ENCODE peak calls at places on chromosomes 3 and 15, in ten cellular contexts. One of them, this sample, is unnamed.

GRCh38 chr3:105719791-105720190 is 149.0 kb downstream of the CBLB start:
- DNase-seq in A549: no peak
- DNase-seq in lower leg skin: no peak
- DNase-seq in tibial nerve: no peak
- DNase-seq in lower lobe of right lung: no peak
- DNase-seq in mesothelial cell of epicardium: no peak
- DNase-seq in neural crest cell: no peak
- DNase-seq in RWPE1: peak
- DNase-seq in cardiac muscle cell: no peak
- DNase-seq in fibroblast of pulmonary artery: no peak
- DNase-seq in this sample: no peak

GRCh38 chr15:81157195-81157938 is 23.3 kb downstream of the CFAP161 start:
- DNase-seq in A549: no peak
- DNase-seq in lower leg skin: peak
- DNase-seq in tibial nerve: no peak
- DNase-seq in lower lobe of right lung: no peak
- DNase-seq in mesothelial cell of epicardium: no peak
- DNase-seq in neural crest cell: no peak
- DNase-seq in RWPE1: no peak
- DNase-seq in cardiac muscle cell: no peak
- DNase-seq in fibroblast of pulmonary artery: peak
- DNase-seq in this sample: no peak

GRCh38 chr15:72184165-72184811 is 13.3 kb downstream of the GRAMD2A start:
- DNase-seq in A549: peak
- DNase-seq in lower leg skin: no peak
- DNase-seq in tibial nerve: no peak
- DNase-seq in lower lobe of right lung: peak
- DNase-seq in mesothelial cell of epicardium: no peak
- DNase-seq in neural crest cell: peak
- DNase-seq in RWPE1: peak
- DNase-seq in cardiac muscle cell: peak
- DNase-seq in fibroblast of pulmonary artery: no peak
- DNase-seq in this sample: no peak

GRCh38 chr15:89500397-89501270 is 4.3 kb upstream of the RHCG start:
- DNase-seq in A549: no peak
- DNase-seq in lower leg skin: no peak
- DNase-seq in tibial nerve: no peak
- DNase-seq in lower lobe of right lung: no peak
- DNase-seq in mesothelial cell of epicardium: peak
- DNase-seq in neural crest cell: no peak
- DNase-seq in RWPE1: no peak
- DNase-seq in cardiac muscle cell: no peak
- DNase-seq in fibroblast of pulmonary artery: no peak
- DNase-seq in this sample: peak

GRCh38 chr3:108202080-108202479 is 20.1 kb downstream of the IFT57 start:
- DNase-seq in A549: no peak
- DNase-seq in lower leg skin: no peak
- DNase-seq in tibial nerve: no peak
- DNase-seq in lower lobe of right lung: no peak
- DNase-seq in mesothelial cell of epicardium: no peak
- DNase-seq in neural crest cell: no peak
- DNase-seq in RWPE1: no peak
- DNase-seq in cardiac muscle cell: no peak
- DNase-seq in fibroblast of pulmonary artery: peak
- DNase-seq in this sample: no peak

GRCh38 chr3:194407423-194407822 is 8.4 kb upstream of the GP5 start:
- DNase-seq in A549: no peak
- DNase-seq in lower leg skin: no peak
- DNase-seq in tibial nerve: no peak
- DNase-seq in lower lobe of right lung: no peak
- DNase-seq in mesothelial cell of epicardium: no peak
- DNase-seq in neural crest cell: no peak
- DNase-seq in RWPE1: no peak
- DNase-seq in cardiac muscle cell: no peak
- DNase-seq in fibroblast of pulmonary artery: peak
- DNase-seq in this sample: no peak

GRCh38 chr3:13274125-13274873 is 145.8 kb downstream of the NUP210 start:
- DNase-seq in A549: no peak
- DNase-seq in lower leg skin: no peak
- DNase-seq in tibial nerve: no peak
- DNase-seq in lower lobe of right lung: peak
- DNase-seq in mesothelial cell of epicardium: no peak
- DNase-seq in neural crest cell: no peak
- DNase-seq in RWPE1: no peak
- DNase-seq in cardiac muscle cell: no peak
- DNase-seq in fibroblast of pulmonary artery: no peak
- DNase-seq in this sample: no peak

GRCh38 chr15:88651293-88651692 is 12.5 kb downstream of the ISG20 start:
- DNase-seq in A549: no peak
- DNase-seq in lower leg skin: no peak
- DNase-seq in tibial nerve: no peak
- DNase-seq in lower lobe of right lung: no peak
- DNase-seq in mesothelial cell of epicardium: peak
- DNase-seq in neural crest cell: no peak
- DNase-seq in RWPE1: no peak
- DNase-seq in cardiac muscle cell: no peak
- DNase-seq in fibroblast of pulmonary artery: no peak
- DNase-seq in this sample: no peak

GRCh38 chr3:157493627-157494550 is 9.3 kb downstream of the VEPH1 start:
- DNase-seq in A549: peak
- DNase-seq in lower leg skin: no peak
- DNase-seq in tibial nerve: no peak
- DNase-seq in lower lobe of right lung: no peak
- DNase-seq in mesothelial cell of epicardium: no peak
- DNase-seq in neural crest cell: no peak
- DNase-seq in RWPE1: peak
- DNase-seq in cardiac muscle cell: peak
- DNase-seq in fibroblast of pulmonary artery: peak
- DNase-seq in this sample: no peak

GRCh38 chr15:78768531-78769408 is 42.5 kb downstream of the ADAMTS7 start:
- DNase-seq in A549: no peak
- DNase-seq in lower leg skin: no peak
- DNase-seq in tibial nerve: no peak
- DNase-seq in lower lobe of right lung: no peak
- DNase-seq in mesothelial cell of epicardium: no peak
- DNase-seq in neural crest cell: no peak
- DNase-seq in RWPE1: no peak
- DNase-seq in cardiac muscle cell: no peak
- DNase-seq in fibroblast of pulmonary artery: no peak
- DNase-seq in this sample: no peak

DNA sequence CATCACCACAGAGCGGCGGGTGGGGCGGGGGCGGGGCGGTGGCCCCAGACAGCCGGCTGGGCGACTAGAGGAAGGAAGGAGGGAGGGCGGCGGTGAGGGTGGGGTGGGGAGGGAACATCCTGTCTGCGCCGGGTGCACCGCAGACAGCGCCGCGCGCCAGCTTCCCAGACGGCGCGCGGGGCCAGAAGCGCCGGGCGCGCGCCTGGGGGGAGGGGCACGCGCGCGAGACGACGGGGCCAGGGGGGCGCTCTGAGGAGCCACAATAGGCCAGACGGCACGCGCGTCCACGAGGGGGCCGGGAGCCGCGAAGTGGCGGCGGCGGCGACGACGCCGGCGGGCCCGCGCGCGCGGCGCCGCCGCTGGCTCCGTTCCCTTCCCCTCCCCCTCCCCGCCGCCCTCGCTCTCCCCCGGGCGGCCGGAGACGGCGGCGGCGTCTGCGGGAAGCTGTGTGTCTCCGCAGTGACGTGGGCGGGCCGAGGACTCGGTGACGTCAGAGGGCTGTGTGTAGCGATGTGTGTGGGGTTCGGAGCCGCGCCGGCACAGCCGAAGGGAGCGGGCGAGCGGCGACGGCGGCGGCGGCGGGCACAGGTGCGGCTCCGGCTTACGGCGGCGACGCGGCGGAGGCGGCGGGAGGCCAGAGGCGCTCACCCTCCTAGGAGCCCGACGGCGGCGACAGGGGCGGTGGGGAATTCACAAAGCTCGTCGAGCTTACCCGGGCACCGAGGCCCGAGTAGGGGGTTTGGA is at the start of gene SKIL:
- DNase-seq in A549: peak
- DNase-seq in lower leg skin: peak
- DNase-seq in tibial nerve: peak
- DNase-seq in lower lobe of right lung: peak
- DNase-seq in mesothelial cell of epicardium: peak
- DNase-seq in neural crest cell: peak
- DNase-seq in RWPE1: peak
- DNase-seq in cardiac muscle cell: peak
- DNase-seq in fibroblast of pulmonary artery: peak
- DNase-seq in this sample: peak
- TF ChIP-seq CTCF in A549: peak
- TF ChIP-seq CTCF in lower leg skin: no peak
- TF ChIP-seq CTCF in tibial nerve: peak
- TF ChIP-seq CTCF in lower lobe of right lung: no peak
- TF ChIP-seq CTCF in mesothelial cell of epicardium: no peak
- TF ChIP-seq CTCF in neural crest cell: peak
- TF ChIP-seq CTCF in RWPE1: no peak
- TF ChIP-seq CTCF in cardiac muscle cell: peak
- TF ChIP-seq CTCF in fibroblast of pulmonary artery: no peak
- TF ChIP-seq CTCF in this sample: no peak

GRCh38 chr15:49844390-49844789 is 223.5 kb downstream of the DTWD1 start:
- DNase-seq in A549: no peak
- DNase-seq in lower leg skin: no peak
- DNase-seq in tibial nerve: no peak
- DNase-seq in lower lobe of right lung: no peak
- DNase-seq in mesothelial cell of epicardium: no peak
- DNase-seq in neural crest cell: no peak
- DNase-seq in RWPE1: no peak
- DNase-seq in cardiac muscle cell: no peak
- DNase-seq in fibroblast of pulmonary artery: no peak
- DNase-seq in this sample: no peak
- TF ChIP-seq CTCF in A549: no peak
- TF ChIP-seq CTCF in lower leg skin: no peak
- TF ChIP-seq CTCF in tibial nerve: no peak
- TF ChIP-seq CTCF in lower lobe of right lung: no peak
- TF ChIP-seq CTCF in mesothelial cell of epicardium: no peak
- TF ChIP-seq CTCF in neural crest cell: no peak
- TF ChIP-seq CTCF in RWPE1: no peak
- TF ChIP-seq CTCF in cardiac muscle cell: no peak
- TF ChIP-seq CTCF in fibroblast of pulmonary artery: no peak
- TF ChIP-seq CTCF in this sample: no peak

GRCh38 chr3:135172191-135172869 is 377.3 kb downstream of the EPHB1 start:
- DNase-seq in A549: no peak
- DNase-seq in lower leg skin: no peak
- DNase-seq in tibial nerve: no peak
- DNase-seq in lower lobe of right lung: no peak
- DNase-seq in mesothelial cell of epicardium: no peak
- DNase-seq in neural crest cell: no peak
- DNase-seq in RWPE1: no peak
- DNase-seq in cardiac muscle cell: no peak
- DNase-seq in fibroblast of pulmonary artery: no peak
- DNase-seq in this sample: no peak
- TF ChIP-seq CTCF in A549: no peak
- TF ChIP-seq CTCF in lower leg skin: no peak
- TF ChIP-seq CTCF in tibial nerve: no peak
- TF ChIP-seq CTCF in lower lobe of right lung: no peak
- TF ChIP-seq CTCF in mesothelial cell of epicardium: no peak
- TF ChIP-seq CTCF in neural crest cell: no peak
- TF ChIP-seq CTCF in RWPE1: no peak
- TF ChIP-seq CTCF in cardiac muscle cell: no peak
- TF ChIP-seq CTCF in fibroblast of pulmonary artery: no peak
- TF ChIP-seq CTCF in this sample: no peak

GRCh38 chr3:63349583-63350177 is 71.6 kb downstream of the SYNPR start:
- DNase-seq in A549: peak
- DNase-seq in lower leg skin: peak
- DNase-seq in tibial nerve: peak
- DNase-seq in lower lobe of right lung: peak
- DNase-seq in mesothelial cell of epicardium: no peak
- DNase-seq in neural crest cell: peak
- DNase-seq in RWPE1: peak
- DNase-seq in cardiac muscle cell: peak
- DNase-seq in fibroblast of pulmonary artery: peak
- DNase-seq in this sample: no peak
- TF ChIP-seq CTCF in A549: peak
- TF ChIP-seq CTCF in lower leg skin: no peak
- TF ChIP-seq CTCF in tibial nerve: peak
- TF ChIP-seq CTCF in lower lobe of right lung: peak
- TF ChIP-seq CTCF in mesothelial cell of epicardium: peak
- TF ChIP-seq CTCF in neural crest cell: peak
- TF ChIP-seq CTCF in RWPE1: peak
- TF ChIP-seq CTCF in cardiac muscle cell: peak
- TF ChIP-seq CTCF in fibroblast of pulmonary artery: peak
- TF ChIP-seq CTCF in this sample: peak

DNA sequence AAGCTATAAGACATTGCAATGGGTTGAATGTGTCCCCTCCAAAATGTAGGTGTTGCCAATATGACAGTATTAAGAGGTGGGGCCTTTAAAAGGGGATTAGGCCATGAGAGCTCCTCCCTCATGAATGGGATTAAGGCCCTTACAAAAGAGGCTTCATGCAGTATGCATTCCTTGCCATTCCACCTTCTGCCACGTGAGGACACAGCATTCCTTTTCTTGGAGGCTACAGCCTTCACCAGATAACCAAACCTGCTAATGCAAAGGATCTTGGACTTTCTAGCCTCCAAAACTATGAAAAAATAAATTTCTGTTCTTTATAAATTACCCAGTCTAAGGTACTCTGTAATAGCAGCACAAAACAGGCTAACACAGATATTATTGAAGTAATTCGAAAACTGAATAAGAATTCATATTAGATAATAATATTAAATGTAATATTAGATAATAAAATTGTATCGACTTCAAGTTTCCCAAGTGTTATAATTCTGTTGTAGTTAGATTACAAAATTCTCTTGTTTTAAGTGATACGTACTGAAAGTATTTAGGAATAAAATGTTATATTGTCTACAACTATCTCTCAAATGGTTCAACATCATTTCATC is 29.4 kb upstream of the ATP8B4 start:
- DNase-seq in A549: no peak
- DNase-seq in lower leg skin: no peak
- DNase-seq in tibial nerve: no peak
- DNase-seq in lower lobe of right lung: no peak
- DNase-seq in mesothelial cell of epicardium: no peak
- DNase-seq in neural crest cell: peak
- DNase-seq in RWPE1: peak
- DNase-seq in cardiac muscle cell: peak
- DNase-seq in fibroblast of pulmonary artery: peak
- DNase-seq in this sample: no peak
- TF ChIP-seq CTCF in A549: peak
- TF ChIP-seq CTCF in lower leg skin: no peak
- TF ChIP-seq CTCF in tibial nerve: no peak
- TF ChIP-seq CTCF in lower lobe of right lung: peak
- TF ChIP-seq CTCF in mesothelial cell of epicardium: peak
- TF ChIP-seq CTCF in neural crest cell: peak
- TF ChIP-seq CTCF in RWPE1: peak
- TF ChIP-seq CTCF in cardiac muscle cell: peak
- TF ChIP-seq CTCF in fibroblast of pulmonary artery: peak
- TF ChIP-seq CTCF in this sample: no peak

DNA sequence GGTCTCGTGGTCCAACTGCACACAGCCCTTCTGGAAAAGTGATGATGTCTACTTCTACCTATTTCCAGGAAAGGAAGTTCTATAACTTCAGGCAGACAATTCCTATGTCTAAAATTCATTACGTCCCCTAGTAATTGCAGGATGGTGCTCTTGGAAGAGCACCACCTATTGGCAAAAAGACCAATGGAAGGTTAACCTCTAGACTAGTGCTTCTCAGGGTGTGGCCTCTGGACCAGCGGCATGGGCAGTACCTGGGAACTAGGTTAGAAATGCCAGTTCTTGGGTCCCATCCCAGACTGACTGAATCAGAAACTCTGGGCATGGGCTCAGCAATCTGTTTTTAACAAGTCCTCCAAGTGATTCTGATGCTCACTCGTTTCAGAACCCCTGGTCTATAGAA is 258.3 kb upstream of the ICE2 start:
- DNase-seq in A549: no peak
- DNase-seq in lower leg skin: no peak
- DNase-seq in tibial nerve: no peak
- DNase-seq in lower lobe of right lung: no peak
- DNase-seq in mesothelial cell of epicardium: no peak
- DNase-seq in neural crest cell: no peak
- DNase-seq in RWPE1: no peak
- DNase-seq in cardiac muscle cell: no peak
- DNase-seq in fibroblast of pulmonary artery: no peak
- DNase-seq in this sample: no peak
- TF ChIP-seq CTCF in A549: no peak
- TF ChIP-seq CTCF in lower leg skin: no peak
- TF ChIP-seq CTCF in tibial nerve: no peak
- TF ChIP-seq CTCF in lower lobe of right lung: no peak
- TF ChIP-seq CTCF in mesothelial cell of epicardium: no peak
- TF ChIP-seq CTCF in neural crest cell: no peak
- TF ChIP-seq CTCF in RWPE1: no peak
- TF ChIP-seq CTCF in cardiac muscle cell: no peak
- TF ChIP-seq CTCF in fibroblast of pulmonary artery: no peak
- TF ChIP-seq CTCF in this sample: no peak